ENCODE peak calls at places on chromosomes 13 and 19, in ten cellular contexts. T, R, Z, U, A, D, L, K, M and G are unnamed samples.

GRCh38 chr13:112899618-112900600 is 69.1 kb upstream of the MCF2L start:
- DNase-seq in T (no peak), R (no peak), Z (no peak), U (no peak), A (no peak), D (no peak), L (no peak), K (no peak), M (no peak), G (no peak)

GRCh38 chr13:70189981-70190380 is 81.7 kb upstream of the KLHL1 start:
- DNase-seq in T (no peak), R (no peak), Z (no peak), U (no peak), A (no peak), D (no peak), L (no peak), K (no peak), M (no peak), G (no peak)

GRCh38 chr19:17286742-17287141 is 5.0 kb downstream of the ANKLE1 start:
- DNase-seq in T (no peak), R (no peak), Z (no peak), U (no peak), A (no peak), D (no peak), L (no peak), K (no peak), M (no peak), G (no peak)

GRCh38 chr19:5680083-5680436 is 256 bp downstream of the MICOS13 start:
- DNase-seq in T (no peak), R (no peak), Z (peak; percentile 34), U (no peak), A (no peak), D (no peak), L (no peak), K (no peak), M (no peak), G (no peak)

GRCh38 chr13:22196777-22197176 is 525.9 kb downstream of the FGF9 start:
- DNase-seq in T (no peak), R (no peak), Z (no peak), U (no peak), A (no peak), D (no peak), L (no peak), K (no peak), M (no peak), G (no peak)

GRCh38 chr13:110989331-110989730 is 74.5 kb upstream of the ANKRD10 start:
- DNase-seq in T (no peak), R (no peak), Z (no peak), U (no peak), A (no peak), D (no peak), L (no peak), K (no peak), M (no peak), G (no peak)

GRCh38 chr13:47454986-47455385 is 546.1 kb downstream of the SUCLA2 start:
- DNase-seq in T (no peak), R (no peak), Z (no peak), U (no peak), A (no peak), D (no peak), L (no peak), K (no peak), M (no peak), G (no peak)

GRCh38 chr19:7265963-7266362 is 28.3 kb downstream of the INSR start:
- DNase-seq in T (no peak), R (no peak), Z (no peak), U (no peak), A (no peak), D (no peak), L (no peak), K (no peak), M (no peak), G (no peak)

GRCh38 chr19:28436320-28436719 is 776.6 kb downstream of the UQCRFS1 start:
- DNase-seq in T (no peak), R (no peak), Z (no peak), U (no peak), A (no peak), D (no peak), L (no peak), K (no peak), M (no peak), G (no peak)

GRCh38 chr13:51549593-51549992 is 34.7 kb upstream of the WDFY2 start:
- DNase-seq in T (no peak), R (no peak), Z (no peak), U (no peak), A (no peak), D (no peak), L (no peak), K (no peak), M (no peak), G (no peak)

GRCh38 chr13:26186995-26187394 is 35.1 kb downstream of the RNF6 start:
- DNase-seq in T (no peak), R (no peak), Z (no peak), U (no peak), A (no peak), D (no peak), L (peak; percentile 29), K (no peak), M (no peak), G (no peak)

GRCh38 chr13:20424959-20425358 is 100.7 kb downstream of the CRYL1 start:
- DNase-seq in T (no peak), R (no peak), Z (no peak), U (no peak), A (no peak), D (no peak), L (no peak), K (peak; percentile 87), M (no peak), G (no peak)

GRCh38 chr19:3699741-3700241 is 477 bp downstream of the PIP5K1C start:
- DNase-seq in T (no peak), R (no peak), Z (peak; percentile 40), U (no peak), A (no peak), D (no peak), L (no peak), K (no peak), M (no peak), G (no peak)

GRCh38 chr19:35291259-35291658 is 702 bp upstream of the MAG start:
- DNase-seq in T (no peak), R (no peak), Z (no peak), U (no peak), A (no peak), D (no peak), L (no peak), K (no peak), M (no peak), G (no peak)